ENCODE peak calls at places on chromosome 12, in seven cellular contexts. Y is mesendoderm, U is neuronal stem cell, W is IMR-90, Z is H9, Q is trophoblast cell, M is H1. D is an unnamed sample.

GRCh38 chr12:99043319-99043914 is 398.3 kb downstream of the APAF1 start:
- DNase-seq in Y (peak), U (peak), W (peak), Z (peak), Q (peak), M (peak), D (peak)

GRCh38 chr12:67014642-67015041 is 254.5 kb upstream of the CAND1 start:
- DNase-seq in Y (no peak), U (no peak), W (no peak), Z (no peak), Q (no peak), M (no peak), D (no peak)

GRCh38 chr12:65308001-65308400 is 29.5 kb downstream of the MSRB3 start:
- DNase-seq in Y (no peak), U (no peak), W (peak), Z (no peak), Q (no peak), M (no peak), D (peak)

GRCh38 chr12:116916714-116917114 is 6.0 kb downstream of the FBXW8 start:
- DNase-seq in Y (peak), U (no peak), W (peak), Z (no peak), Q (peak), M (no peak), D (peak)

GRCh38 chr12:92096346-92097136 is 49.1 kb downstream of the BTG1 start:
- DNase-seq in Y (no peak), U (no peak), W (peak), Z (no peak), Q (no peak), M (no peak), D (peak)

GRCh38 chr12:8667280-8667679 is 4.7 kb upstream of the MFAP5 start:
- DNase-seq in Y (no peak), U (no peak), W (no peak), Z (no peak), Q (no peak), M (no peak), D (no peak)

GRCh38 chr12:22518998-22519397 is 25.3 kb downstream of the C2CD5 start:
- DNase-seq in Y (no peak), U (no peak), W (no peak), Z (no peak), Q (no peak), M (no peak), D (no peak)

GRCh38 chr12:120238839-120239445 is 26.6 kb downstream of the PXN start:
- DNase-seq in Y (no peak), U (no peak), W (no peak), Z (no peak), Q (no peak), M (no peak), D (no peak)

GRCh38 chr12:130134563-130134915 is 27.7 kb upstream of the FZD10 start:
- DNase-seq in Y (no peak), U (no peak), W (no peak), Z (no peak), Q (no peak), M (no peak), D (no peak)

GRCh38 chr12:75488553-75488952 is 8.0 kb downstream of the GLIPR1 start:
- DNase-seq in Y (peak), U (no peak), W (peak), Z (peak), Q (peak), M (no peak), D (peak)

GRCh38 chr12:49702676-49703228 is 4.5 kb downstream of the FMNL3 start:
- DNase-seq in Y (no peak), U (no peak), W (no peak), Z (no peak), Q (no peak), M (no peak), D (peak)

GRCh38 chr12:11136075-11136474 is 1.6 kb upstream of the TAS2R30 start:
- DNase-seq in Y (no peak), U (no peak), W (no peak), Z (no peak), Q (no peak), M (no peak), D (no peak)

GRCh38 chr12:3313655-3314305 is 177.2 kb upstream of the PRMT8 start:
- DNase-seq in Y (peak), U (peak), W (peak), Z (peak), Q (no peak), M (no peak), D (peak)

GRCh38 chr12:6469092-6469491 is 1.4 kb downstream of the VAMP1 start:
- DNase-seq in Y (no peak), U (no peak), W (no peak), Z (no peak), Q (no peak), M (no peak), D (no peak)

GRCh38 chr12:29581641-29582040 is 84.2 kb upstream of the OVCH1 start:
- DNase-seq in Y (no peak), U (no peak), W (peak), Z (no peak), Q (no peak), M (no peak), D (peak)

GRCh38 chr12:101604132-101604531 is 9.4 kb downstream of the MYBPC1 start:
- DNase-seq in Y (peak), U (no peak), W (no peak), Z (no peak), Q (no peak), M (no peak), D (no peak)

GRCh38 chr12:120688527-120689071 is 1.6 kb downstream of the MLEC start:
- DNase-seq in Y (no peak), U (no peak), W (no peak), Z (no peak), Q (no peak), M (no peak), D (peak)

GRCh38 chr12:81450920-81451739 is 308.0 kb downstream of the PPFIA2 start:
- DNase-seq in Y (peak), U (peak), W (peak), Z (peak), Q (peak), M (peak), D (peak)

GRCh38 chr12:109264095-109264942 is 44.8 kb downstream of the FOXN4 start:
- DNase-seq in Y (peak), U (peak), W (peak), Z (peak), Q (peak), M (peak), D (peak)

GRCh38 chr12:24728366-24728765 is 220.5 kb downstream of the BCAT1 start:
- DNase-seq in Y (peak), U (no peak), W (peak), Z (no peak), Q (no peak), M (no peak), D (peak)

GRCh38 chr12:15629761-15630160 is 159.4 kb downstream of the EPS8 start:
- DNase-seq in Y (no peak), U (no peak), W (peak), Z (no peak), Q (no peak), M (no peak), D (peak)

GRCh38 chr12:2231011-2231595 is 178.3 kb downstream of the CACNA1C start:
- DNase-seq in Y (no peak), U (no peak), W (no peak), Z (no peak), Q (no peak), M (no peak), D (no peak)

GRCh38 chr12:7788316-7788689 is 899 bp upstream of the NANOG start:
- DNase-seq in Y (peak), U (no peak), W (no peak), Z (no peak), Q (no peak), M (no peak), D (no peak)

GRCh38 chr12:24244801-24245200 is 295.3 kb upstream of the SOX5 start:
- DNase-seq in Y (peak), U (no peak), W (no peak), Z (peak), Q (peak), M (no peak), D (no peak)

GRCh38 chr12:85301054-85301453 is 21.0 kb downstream of the ALX1 start:
- DNase-seq in Y (no peak), U (no peak), W (no peak), Z (no peak), Q (no peak), M (no peak), D (no peak)

GRCh38 chr12:22662356-22662755 is 37.4 kb downstream of the ETNK1 start:
- DNase-seq in Y (peak), U (no peak), W (no peak), Z (no peak), Q (peak), M (no peak), D (no peak)

GRCh38 chr12:62683724-62684501 is 217.3 kb downstream of the MON2 start:
- DNase-seq in Y (peak), U (no peak), W (peak), Z (no peak), Q (no peak), M (no peak), D (no peak)

GRCh38 chr12:12024958-12025682 is 45.6 kb upstream of the BCL2L14 start:
- DNase-seq in Y (no peak), U (no peak), W (no peak), Z (no peak), Q (no peak), M (no peak), D (no peak)

GRCh38 chr12:52046859-52047258 is 4.4 kb upstream of the NR4A1 start:
- DNase-seq in Y (no peak), U (no peak), W (no peak), Z (no peak), Q (no peak), M (no peak), D (no peak)

GRCh38 chr12:56154818-56155217 is 2.4 kb downstream of the MYL6B start:
- DNase-seq in Y (no peak), U (no peak), W (no peak), Z (no peak), Q (no peak), M (no peak), D (no peak)

GRCh38 chr12:129605666-129606065 is 298.2 kb downstream of the TMEM132D start:
- DNase-seq in Y (no peak), U (no peak), W (no peak), Z (no peak), Q (no peak), M (no peak), D (no peak)

GRCh38 chr12:1073652-1074051 is 82.6 kb downstream of the ERC1 start:
- DNase-seq in Y (peak), U (no peak), W (no peak), Z (no peak), Q (no peak), M (no peak), D (no peak)

GRCh38 chr12:65823481-65824313 is 586 bp upstream of the HMGA2 start:
- DNase-seq in Y (peak), U (peak), W (peak), Z (peak), Q (no peak), M (no peak), D (peak)

GRCh38 chr12:95717336-95717928 is 73.1 kb downstream of the NTN4 start:
- DNase-seq in Y (no peak), U (no peak), W (no peak), Z (no peak), Q (no peak), M (no peak), D (no peak)

GRCh38 chr12:95718001-95718400 is 72.6 kb downstream of the NTN4 start:
- DNase-seq in Y (no peak), U (no peak), W (no peak), Z (no peak), Q (no peak), M (no peak), D (no peak)

GRCh38 chr12:95718772-95719171 is 71.8 kb downstream of the NTN4 start:
- DNase-seq in Y (no peak), U (no peak), W (no peak), Z (no peak), Q (no peak), M (no peak), D (no peak)

GRCh38 chr12:95712269-95712668 is 78.3 kb downstream of the NTN4 start:
- DNase-seq in Y (no peak), U (no peak), W (no peak), Z (no peak), Q (no peak), M (no peak), D (no peak)

GRCh38 chr12:95715177-95715576 is 75.4 kb downstream of the NTN4 start:
- DNase-seq in Y (no peak), U (no peak), W (no peak), Z (no peak), Q (no peak), M (no peak), D (no peak)
- H3K27ac ChIP-seq in Y (no peak), U (no peak), W (no peak), Z (no peak), Q (no peak), M (no peak), D (no peak)

GRCh38 chr12:31590730-31591307 is at the start of gene DENND5B:
- DNase-seq in Y (peak), U (peak), W (peak), Z (peak), Q (peak), M (no peak), D (peak)

GRCh38 chr12:31586703-31587102 is 4.2 kb downstream of the DENND5B start:
- DNase-seq in Y (no peak), U (no peak), W (no peak), Z (no peak), Q (no peak), M (no peak), D (no peak)

GRCh38 chr12:31589582-31589895 is 1.4 kb downstream of the DENND5B start:
- DNase-seq in Y (no peak), U (no peak), W (no peak), Z (no peak), Q (no peak), M (no peak), D (no peak)

GRCh38 chr12:31589896-31590729 is 823 bp downstream of the DENND5B start:
- DNase-seq in Y (peak), U (peak), W (peak), Z (peak), Q (peak), M (no peak), D (peak)

GRCh38 chr12:31588976-31589375 is 2.0 kb downstream of the DENND5B start:
- DNase-seq in Y (no peak), U (no peak), W (no peak), Z (no peak), Q (no peak), M (no peak), D (peak)
- H2BK5ac ChIP-seq in Y (no peak), U (no peak), W (no peak), Z (no peak), Q (no peak), M (no peak), D (no peak)

DNA sequence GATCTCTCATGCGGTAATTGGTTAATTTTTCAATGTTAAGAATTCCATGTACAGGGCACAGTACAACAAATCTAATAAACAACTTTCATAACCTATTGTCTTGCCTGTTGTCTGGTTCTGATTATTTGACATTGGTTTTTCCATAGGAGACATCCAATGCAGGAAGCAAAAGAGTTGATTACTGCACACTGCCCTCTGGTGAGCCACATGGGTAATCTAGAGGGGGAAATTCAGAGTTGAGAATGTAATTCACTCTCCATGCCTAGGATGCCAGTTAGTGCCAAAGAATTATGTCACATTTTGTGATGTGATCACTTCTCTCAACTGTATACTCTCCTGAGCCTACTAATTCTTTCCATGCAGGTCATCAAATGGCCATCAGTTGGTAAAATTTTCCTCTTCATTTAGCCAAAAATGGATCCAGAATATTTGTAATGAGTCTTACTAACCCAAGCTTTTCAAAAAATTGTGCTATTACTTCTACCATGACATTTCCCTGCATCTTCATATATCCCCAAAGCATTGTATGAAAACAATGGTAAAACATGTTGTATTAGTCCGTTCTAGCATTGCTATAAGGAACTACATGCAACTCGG is 17.7 kb upstream of the CCDC91 start:
- DNase-seq in Y (peak), U (peak), W (peak), Z (peak), Q (peak), M (no peak), D (peak)
- H3K27ac ChIP-seq in Y (no peak), U (no peak), W (no peak), Z (no peak), Q (no peak), M (no peak), D (no peak)

GRCh38 chr12:124571556-124571955 is 4.1 kb upstream of the NCOR2 start:
- DNase-seq in Y (no peak), U (no peak), W (no peak), Z (no peak), Q (no peak), M (no peak), D (no peak)
- H2BK5ac ChIP-seq in Y (no peak), U (no peak), W (no peak), Z (no peak), Q (no peak), M (peak), D (no peak)

GRCh38 chr12:50927356-50927755 is 25.0 kb upstream of the HIGD1C start:
- DNase-seq in Y (no peak), U (no peak), W (no peak), Z (no peak), Q (no peak), M (no peak), D (no peak)

GRCh38 chr12:50929831-50930230 is 22.5 kb upstream of the HIGD1C start:
- DNase-seq in Y (no peak), U (no peak), W (no peak), Z (no peak), Q (no peak), M (no peak), D (no peak)

GRCh38 chr12:50926415-50926814 is 25.9 kb upstream of the HIGD1C start:
- DNase-seq in Y (no peak), U (no peak), W (no peak), Z (no peak), Q (no peak), M (no peak), D (no peak)

GRCh38 chr12:50927766-50928224 is 24.5 kb upstream of the HIGD1C start:
- DNase-seq in Y (no peak), U (no peak), W (no peak), Z (no peak), Q (no peak), M (no peak), D (no peak)

GRCh38 chr12:50928392-50928791 is 24.0 kb upstream of the HIGD1C start:
- DNase-seq in Y (no peak), U (no peak), W (no peak), Z (no peak), Q (no peak), M (no peak), D (no peak)
- H3K27ac ChIP-seq in Y (no peak), U (no peak), W (no peak), Z (no peak), Q (peak), M (no peak), D (no peak)

DNA sequence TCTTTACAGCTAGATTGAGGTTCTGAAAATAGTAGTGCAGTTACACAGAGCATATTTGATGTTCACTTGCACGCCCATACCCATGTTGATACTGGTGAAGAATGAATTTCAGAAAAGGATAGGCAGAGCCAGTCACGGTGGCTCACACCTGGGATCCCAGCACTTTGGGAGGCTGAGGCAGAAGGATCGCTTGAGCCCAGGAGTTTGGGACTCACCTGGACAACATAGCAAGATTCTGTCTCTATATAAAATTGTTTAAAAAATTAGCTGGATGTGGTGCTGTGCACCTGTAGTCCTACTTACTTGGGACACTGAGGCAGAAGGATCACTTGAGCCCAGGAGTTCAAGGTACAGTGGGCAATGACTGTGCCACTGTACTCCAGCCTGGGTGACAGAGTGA is 56.6 kb downstream of the MDM2 start:
- DNase-seq in Y (no peak), U (no peak), W (no peak), Z (no peak), Q (no peak), M (no peak), D (no peak)
- H2BK5ac ChIP-seq in Y (no peak), U (no peak), W (no peak), Z (no peak), Q (no peak), M (no peak), D (no peak)

GRCh38 chr12:45732250-45732649 is 2.7 kb downstream of the ARID2 start:
- DNase-seq in Y (no peak), U (no peak), W (peak), Z (no peak), Q (no peak), M (no peak), D (no peak)

GRCh38 chr12:45730842-45731336 is 1.4 kb downstream of the ARID2 start:
- DNase-seq in Y (peak), U (no peak), W (peak), Z (no peak), Q (no peak), M (no peak), D (no peak)

GRCh38 chr12:45730116-45730841 is 773 bp downstream of the ARID2 start:
- DNase-seq in Y (peak), U (peak), W (peak), Z (peak), Q (peak), M (no peak), D (peak)

GRCh38 chr12:45732936-45733335 is 3.4 kb downstream of the ARID2 start:
- DNase-seq in Y (no peak), U (no peak), W (no peak), Z (no peak), Q (no peak), M (no peak), D (peak)

GRCh38 chr12:45731376-45731775 is 1.9 kb downstream of the ARID2 start:
- DNase-seq in Y (peak), U (peak), W (no peak), Z (no peak), Q (no peak), M (no peak), D (no peak)
- H3K27ac ChIP-seq in Y (no peak), U (peak), W (no peak), Z (no peak), Q (no peak), M (peak), D (peak)